ENCODE peak calls at places on chromosomes 4 and X, in four cellular contexts. S is heart right ventricle, Y is PC-3, Q is right cardiac atrium. V is an unnamed sample.
A peak's percentile ranks its signal among the peaks of the same experiment; 100 is the strongest.

GRCh38 chrX:72572248-72573157 is at the start of gene HDAC8:
- DNase-seq in S (peak; percentile 71), Y (peak; percentile 80), Q (peak; percentile 82), V (peak; percentile 69)

GRCh38 chr4:8732092-8732491 is 139.5 kb downstream of the CPZ start:
- DNase-seq in S (no peak), Y (no peak), Q (no peak), V (no peak)

GRCh38 chrX:136065044-136065671 is 79.9 kb downstream of the SLC9A6 start:
- DNase-seq in S (peak; percentile 65), Y (peak; percentile 88), Q (peak; percentile 68), V (no peak)

GRCh38 chrX:37060999-37061398 is 52.8 kb downstream of the FAM47C start:
- DNase-seq in S (no peak), Y (peak; percentile 72), Q (no peak), V (peak; percentile 9)

GRCh38 chr4:119300388-119301131 is 21.4 kb downstream of the FABP2 start:
- DNase-seq in S (peak; percentile 92), Y (peak; percentile 93), Q (peak; percentile 98), V (peak; percentile 99)

GRCh38 chrX:34918091-34918736 is 24.4 kb upstream of the FAM47B start:
- DNase-seq in S (no peak), Y (peak; percentile 51), Q (no peak), V (peak; percentile 17)

GRCh38 chrX:7145454-7145853 is 2.1 kb upstream of the STS start:
- DNase-seq in S (no peak), Y (no peak), Q (no peak), V (no peak)

GRCh38 chrX:16316336-16316735 is 149.1 kb downstream of the MAGEB17 start:
- DNase-seq in S (no peak), Y (no peak), Q (no peak), V (no peak)

GRCh38 chr4:169385356-169385755 is 114.6 kb upstream of the SH3RF1 start:
- DNase-seq in S (no peak), Y (peak; percentile 40), Q (no peak), V (no peak)

GRCh38 chr4:46992338-46992737 is 1.0 kb downstream of the GABRA4 start:
- DNase-seq in S (no peak), Y (no peak), Q (no peak), V (no peak)

GRCh38 chrX:118682258-118683014 is 45.0 kb upstream of the IL13RA1 start:
- DNase-seq in S (no peak), Y (peak; percentile 6), Q (no peak), V (no peak)

GRCh38 chrX:7435822-7436221 is 287.9 kb upstream of the PUDP start:
- DNase-seq in S (no peak), Y (no peak), Q (no peak), V (peak; percentile 7)

GRCh38 chr4:25928320-25928955 is 14.4 kb downstream of the SMIM20 start:
- DNase-seq in S (no peak), Y (no peak), Q (no peak), V (no peak)

GRCh38 chrX:108443065-108443464 is 3.4 kb downstream of the COL4A5 start:
- DNase-seq in S (no peak), Y (no peak), Q (no peak), V (no peak)

GRCh38 chr4:189033801-189034347 is 894.6 kb downstream of the TRIML1 start:
- DNase-seq in S (no peak), Y (no peak), Q (no peak), V (no peak)

GRCh38 chr4:48038666-48039065 is 22.1 kb downstream of the NIPAL1 start:
- DNase-seq in S (no peak), Y (no peak), Q (no peak), V (no peak)

GRCh38 chrX:129540068-129540653 is at the start of gene OCRL:
- DNase-seq in S (peak; percentile 61), Y (peak; percentile 77), Q (peak; percentile 86), V (peak; percentile 75)

GRCh38 chr4:15682790-15683495 is 1.3 kb downstream of the FAM200B start:
- DNase-seq in S (no peak), Y (no peak), Q (no peak), V (no peak)

GRCh38 chr4:128853741-128854140 is 44.2 kb downstream of the JADE1 start:
- DNase-seq in S (no peak), Y (no peak), Q (no peak), V (no peak)

GRCh38 chr4:8076023-8076422 is 82.6 kb downstream of the ABLIM2 start:
- DNase-seq in S (no peak), Y (no peak), Q (peak; percentile 28), V (no peak)

GRCh38 chr4:118154643-118155042 is 120.4 kb downstream of the NDST3 start:
- DNase-seq in S (no peak), Y (no peak), Q (no peak), V (peak; percentile 31)

GRCh38 chr4:69049860-69050259 is 46.4 kb upstream of the UGT2B7 start:
- DNase-seq in S (no peak), Y (no peak), Q (no peak), V (no peak)

GRCh38 chr4:91116861-91117260 is 989.7 kb downstream of the CCSER1 start:
- DNase-seq in S (no peak), Y (peak; percentile 48), Q (no peak), V (no peak)

GRCh38 chrX:73561791-73562190 is 1.2 kb upstream of the CHIC1 start:
- DNase-seq in S (no peak), Y (no peak), Q (no peak), V (no peak)

GRCh38 chr4:182809417-182810102 is 107.6 kb downstream of the DCTD start:
- DNase-seq in S (no peak), Y (peak; percentile 47), Q (no peak), V (peak; percentile 15)

GRCh38 chr4:61401771-61402170 is 201.6 kb downstream of the ADGRL3 start:
- DNase-seq in S (no peak), Y (peak; percentile 78), Q (no peak), V (no peak)

GRCh38 chr4:152500798-152501434 is 35.0 kb downstream of the FBXW7 start:
- DNase-seq in S (peak; percentile 82), Y (peak; percentile 90), Q (no peak), V (peak; percentile 97)

GRCh38 chr4:53932784-53933183 is 131.6 kb downstream of the CHIC2 start:
- DNase-seq in S (no peak), Y (peak; percentile 56), Q (no peak), V (no peak)

GRCh38 chr4:110617095-110617494 is 5.8 kb downstream of the PITX2 start:
- DNase-seq in S (no peak), Y (no peak), Q (no peak), V (no peak)

GRCh38 chr4:105934381-105934780 is 39.1 kb downstream of the NPNT start:
- DNase-seq in S (no peak), Y (no peak), Q (no peak), V (no peak)

GRCh38 chr4:1192091-1192492 is 19.7 kb upstream of the SPON2 start:
- DNase-seq in S (peak; percentile 90), Y (peak; percentile 87), Q (peak; percentile 92), V (no peak)

GRCh38 chr4:1194028-1194900 is 21.9 kb upstream of the SPON2 start:
- DNase-seq in S (peak; percentile 76), Y (no peak), Q (peak; percentile 94), V (peak; percentile 17)

GRCh38 chr4:1193206-1194027 is 21.0 kb upstream of the SPON2 start:
- DNase-seq in S (peak; percentile 13), Y (no peak), Q (peak; percentile 72), V (no peak)

GRCh38 chr4:1191621-1192020 is 19.2 kb upstream of the SPON2 start:
- DNase-seq in S (peak; percentile 4), Y (no peak), Q (peak; percentile 67), V (no peak)

DNA sequence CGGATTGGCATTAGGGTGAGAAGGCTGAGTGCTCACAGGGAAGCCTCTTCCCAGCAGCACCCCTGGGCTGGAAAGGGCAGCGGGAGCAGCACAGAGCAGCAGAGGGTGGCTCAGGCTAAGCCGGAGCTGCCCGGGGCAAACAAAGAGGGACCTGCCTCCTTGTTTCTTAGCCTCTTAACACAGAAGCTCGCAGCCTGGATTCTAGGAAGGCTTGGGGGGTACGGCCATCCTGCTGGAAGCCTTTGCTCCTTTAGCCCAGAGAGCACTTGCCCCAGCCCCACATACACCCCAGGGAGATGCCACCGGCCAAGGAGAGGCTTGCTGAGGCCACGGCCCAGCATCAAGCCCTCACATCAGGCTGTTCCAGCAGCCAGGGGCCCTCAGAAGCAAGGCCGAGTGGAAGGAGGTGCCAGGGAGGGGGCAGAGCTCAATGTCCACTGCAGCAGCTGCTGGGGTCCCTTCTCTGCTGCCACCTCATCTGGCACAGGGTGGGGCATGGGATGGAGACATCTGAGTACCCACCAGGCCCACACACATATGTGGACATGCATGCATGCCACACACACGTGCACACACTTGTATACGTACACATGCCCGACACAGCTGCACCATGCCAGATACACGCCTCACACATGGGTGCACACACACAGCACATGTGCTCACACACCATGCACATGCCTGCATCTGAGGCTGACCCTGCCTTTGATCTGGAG is 20.3 kb upstream of the SPON2 start:
- DNase-seq in S (peak; percentile 22), Y (no peak), Q (peak; percentile 74), V (no peak)
- H3K27ac ChIP-seq in S (peak overlapping the region; percentile 28), Y (peak overlapping the region; percentile 38), Q (peak overlapping the region; percentile 86), V (no peak overlapping the region)

DNA sequence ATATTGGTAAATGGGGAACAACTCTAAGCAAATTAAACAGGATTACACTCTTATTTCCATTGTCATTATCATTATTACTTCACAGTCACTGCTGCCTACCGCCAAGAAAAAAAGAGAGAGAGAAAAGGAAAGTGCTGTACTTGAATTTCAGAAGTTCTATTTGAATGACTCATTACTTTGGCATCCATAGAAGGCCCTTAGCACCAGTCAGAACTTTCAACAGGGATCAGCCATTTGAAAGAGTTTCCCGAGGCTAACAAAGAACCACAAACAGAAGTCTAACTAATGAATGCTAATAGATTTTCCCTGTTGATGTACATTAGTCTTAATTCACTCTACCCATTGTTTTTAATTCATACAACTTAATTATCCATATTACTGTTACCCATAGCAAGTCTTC is 116.3 kb downstream of the SHROOM4 start:
- DNase-seq in S (no peak), Y (peak; percentile 51), Q (no peak), V (peak; percentile 14)
- H3K27ac ChIP-seq in S (no peak overlapping the region), Y (no peak overlapping the region), Q (no peak overlapping the region), V (peak overlapping the region; percentile 78)

DNA sequence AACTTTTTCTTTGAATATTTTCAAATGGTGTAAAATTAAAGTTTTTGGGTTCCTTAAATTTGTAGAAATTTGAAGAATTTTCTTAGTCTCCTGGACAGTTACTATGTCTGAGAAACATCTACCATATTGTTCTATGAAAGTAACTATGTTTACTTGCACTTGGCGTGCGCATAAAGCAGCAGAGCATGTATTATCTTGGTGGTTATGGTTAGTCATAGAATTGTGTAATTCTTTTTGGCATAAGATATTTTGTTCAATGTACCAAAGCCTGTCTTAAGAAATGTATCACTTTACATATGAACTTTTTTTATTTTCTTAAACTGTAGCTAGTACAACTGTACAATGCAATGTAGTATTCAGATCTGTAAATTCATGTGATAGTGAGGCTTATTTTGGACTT is 49.2 kb downstream of the CDS1 start:
- DNase-seq in S (no peak), Y (peak; percentile 79), Q (no peak), V (no peak)
- H3K27ac ChIP-seq in S (no peak overlapping the region), Y (no peak overlapping the region), Q (no peak overlapping the region), V (no peak overlapping the region)

GRCh38 chrX:48522291-48522690 is 683 bp downstream of the EBP start:
- DNase-seq in S (no peak), Y (no peak), Q (no peak), V (no peak)

GRCh38 chrX:48523682-48524081 is 2.1 kb downstream of the EBP start:
- DNase-seq in S (no peak), Y (no peak), Q (no peak), V (no peak)

GRCh38 chrX:48521353-48522243 is at the start of gene EBP:
- DNase-seq in S (peak; percentile 87), Y (peak; percentile 97), Q (peak; percentile 95), V (peak; percentile 92)

GRCh38 chrX:48520455-48520854 is 1.2 kb upstream of the EBP start:
- DNase-seq in S (no peak), Y (no peak), Q (no peak), V (no peak)

GRCh38 chrX:48520976-48521352 is 644 bp upstream of the EBP start:
- DNase-seq in S (no peak), Y (no peak), Q (no peak), V (no peak)
- H3K27ac ChIP-seq in S (no peak overlapping the region), Y (no peak overlapping the region), Q (peak overlapping the region; percentile 89), V (no peak overlapping the region)

V was measured in trophoblast cell.